ENCODE peak calls at places on chromosomes 11 and 22, in ten cellular contexts. V is naive thymus-derived CD8-positive, alpha-beta T cell; L is T-helper 1 cell; H is kidney tubule cell; O is AML-193; N is neural progenitor cell; Q is lung; I is activated naive CD8-positive, alpha-beta T cell treated with anti-CD3 and anti-CD28 coated beads, Interleukin-2, amount 10 ng/mL, durations not matched to agents 7 days and 5 days; B is sciatic nerve; C is RPMI8226. D is an unnamed sample.

GRCh38 chr22:27461470-27461869 is 340.1 kb downstream of the MN1 start:
- DNase-seq in B (no peak), I (no peak), Q (no peak), O (no peak), C (no peak), N (peak), L (no peak), H (peak), V (no peak), D (no peak)

GRCh38 chr11:843818-844692 is 1.4 kb downstream of the TSPAN4 start:
- DNase-seq in B (peak), N (peak), H (peak), C (peak), Q (peak), O (peak), V (no peak), L (no peak), I (no peak), D (peak)

GRCh38 chr11:117551761-117552343 is 224.2 kb downstream of the CEP164 start:
- DNase-seq in B (no peak), O (no peak), H (no peak), C (no peak), Q (no peak), V (no peak), N (peak), L (no peak), I (no peak), D (no peak)

GRCh38 chr11:102157219-102157618 is 47.0 kb downstream of the YAP1 start:
- DNase-seq in I (no peak), B (no peak), Q (peak), O (no peak), H (peak), V (no peak), N (peak), L (no peak), C (no peak), D (peak)

GRCh38 chr22:49753961-49754673 is 73.6 kb downstream of the BRD1 start:
- DNase-seq in H (no peak), V (no peak), B (no peak), I (no peak), C (peak), N (no peak), Q (no peak), O (no peak), L (no peak), D (peak)

GRCh38 chr11:19769820-19770219 is 57.2 kb downstream of the NAV2 start:
- DNase-seq in V (no peak), N (no peak), B (no peak), C (no peak), O (no peak), L (no peak), I (no peak), H (peak), Q (no peak), D (no peak)

GRCh38 chr22:38125731-38126344 is 15.4 kb upstream of the BAIAP2L2 start:
- DNase-seq in Q (no peak), H (no peak), B (no peak), V (no peak), I (no peak), N (no peak), L (no peak), O (no peak), C (no peak), D (no peak)

GRCh38 chr11:69048056-69048717 is 545 bp upstream of the TPCN2 start:
- DNase-seq in I (no peak), B (no peak), L (no peak), Q (no peak), H (no peak), V (no peak), C (no peak), N (no peak), O (no peak), D (no peak)

GRCh38 chr22:32020117-32020516 is 22.9 kb upstream of the SLC5A1 start:
- DNase-seq in V (no peak), C (no peak), B (no peak), L (no peak), O (no peak), N (no peak), H (peak), I (no peak), Q (no peak), D (no peak)